ENCODE peak calls at places on chromosomes 1 and 21, in ten cellular contexts. O is brain microvascular endothelial cell, A is AG09309, N is SK-N-SH, G is left ventricle myocardium inferior, B is right atrium auricular region, Q is tibial artery, W is BJ, V is heart left ventricle, L is HFF-Myc. S is an unnamed sample.

GRCh38 chr1:54583868-54584267 is 35.8 kb downstream of the ACOT11 start:
- DNase-seq in O (no peak), A (no peak), N (no peak), G (no peak), B (no peak), Q (no peak), W (no peak), V (no peak), L (no peak), S (no peak)

GRCh38 chr1:182198006-182198605 is 136.6 kb upstream of the ZNF648 start:
- DNase-seq in O (no peak), A (no peak), N (no peak), G (no peak), B (no peak), Q (peak), W (no peak), V (no peak), L (no peak), S (no peak)

GRCh38 chr1:162091681-162092524 is 22.4 kb downstream of the NOS1AP start:
- DNase-seq in O (no peak), A (no peak), N (no peak), G (no peak), B (no peak), Q (no peak), W (no peak), V (no peak), L (no peak), S (no peak)

GRCh38 chr1:154420172-154420571 is 15.0 kb downstream of the IL6R start:
- DNase-seq in O (peak), A (no peak), N (peak), G (peak), B (peak), Q (peak), W (peak), V (peak), L (peak), S (no peak)

GRCh38 chr1:108154323-108154722 is 45.8 kb downstream of the SLC25A24 start:
- DNase-seq in O (no peak), A (no peak), N (no peak), G (no peak), B (no peak), Q (no peak), W (no peak), V (no peak), L (no peak), S (no peak)

GRCh38 chr21:31282095-31282709 is 61.9 kb downstream of the TIAM1 start:
- DNase-seq in O (peak), A (peak), N (no peak), G (peak), B (peak), Q (no peak), W (peak), V (peak), L (peak), S (no peak)

GRCh38 chr1:244801246-244801645 is 34.2 kb upstream of the COX20 start:
- DNase-seq in O (peak), A (no peak), N (peak), G (no peak), B (no peak), Q (peak), W (no peak), V (no peak), L (no peak), S (peak)

GRCh38 chr1:41314781-41315481 is 46.3 kb upstream of the FOXO6 start:
- DNase-seq in O (peak), A (no peak), N (no peak), G (no peak), B (no peak), Q (no peak), W (no peak), V (no peak), L (no peak), S (no peak)

GRCh38 chr1:151347523-151348246 is 633 bp upstream of the RFX5 start:
- DNase-seq in O (no peak), A (no peak), N (no peak), G (no peak), B (no peak), Q (no peak), W (no peak), V (no peak), L (no peak), S (no peak)

GRCh38 chr1:169604781-169605560 is 18.7 kb upstream of the F5 start:
- DNase-seq in O (no peak), A (no peak), N (no peak), G (peak), B (no peak), Q (no peak), W (no peak), V (peak), L (no peak), S (peak)

GRCh38 chr1:93588206-93588605 is 93.4 kb downstream of the BCAR3 start:
- DNase-seq in O (peak), A (no peak), N (no peak), G (no peak), B (no peak), Q (no peak), W (no peak), V (no peak), L (no peak), S (no peak)

GRCh38 chr1:216847385-216848036 is 124.3 kb upstream of the ESRRG start:
- DNase-seq in O (no peak), A (no peak), N (peak), G (no peak), B (no peak), Q (no peak), W (peak), V (no peak), L (no peak), S (no peak)

GRCh38 chr1:4018721-4019521 is 118.8 kb upstream of the C1orf174 start:
- DNase-seq in O (no peak), A (no peak), N (no peak), G (no peak), B (peak), Q (no peak), W (no peak), V (no peak), L (no peak), S (no peak)

GRCh38 chr1:233518344-233518743 is 95.6 kb upstream of the KCNK1 start:
- DNase-seq in O (no peak), A (no peak), N (peak), G (no peak), B (no peak), Q (no peak), W (no peak), V (no peak), L (peak), S (peak)

GRCh38 chr1:226076378-226076777 is 13.9 kb downstream of the H3-3A start:
- DNase-seq in O (no peak), A (no peak), N (no peak), G (no peak), B (no peak), Q (no peak), W (no peak), V (no peak), L (no peak), S (no peak)

GRCh38 chr1:205444931-205445652 is 10.8 kb downstream of the BLACAT1 start:
- DNase-seq in O (no peak), A (no peak), N (no peak), G (no peak), B (peak), Q (peak), W (no peak), V (no peak), L (no peak), S (peak)

GRCh38 chr1:234745844-234746797 is 136.1 kb upstream of the IRF2BP2 start:
- DNase-seq in O (peak), A (no peak), N (peak), G (no peak), B (no peak), Q (no peak), W (no peak), V (no peak), L (no peak), S (no peak)

GRCh38 chr1:200436436-200436835 is 26.6 kb upstream of the ZNF281 start:
- DNase-seq in O (no peak), A (no peak), N (no peak), G (no peak), B (no peak), Q (no peak), W (no peak), V (no peak), L (no peak), S (no peak)

GRCh38 chr1:20255666-20256065 is 35.0 kb upstream of the VWA5B1 start:
- DNase-seq in O (peak), A (peak), N (no peak), G (no peak), B (no peak), Q (no peak), W (no peak), V (no peak), L (no peak), S (peak)

GRCh38 chr1:57959727-57960300 is 536.0 kb upstream of the DAB1 start:
- DNase-seq in O (no peak), A (no peak), N (peak), G (no peak), B (no peak), Q (no peak), W (no peak), V (no peak), L (no peak), S (no peak)

GRCh38 chr21:35019631-35020032 is 29.5 kb downstream of the RUNX1 start:
- DNase-seq in O (no peak), A (no peak), N (no peak), G (no peak), B (no peak), Q (no peak), W (no peak), V (no peak), L (no peak), S (no peak)

GRCh38 chr1:32742956-32743355 is 40.4 kb upstream of the SYNC start:
- DNase-seq in O (no peak), A (no peak), N (no peak), G (no peak), B (no peak), Q (no peak), W (no peak), V (no peak), L (no peak), S (no peak)

GRCh38 chr1:91777630-91778300 is 108.2 kb downstream of the TGFBR3 start:
- DNase-seq in O (no peak), A (no peak), N (no peak), G (no peak), B (no peak), Q (no peak), W (no peak), V (no peak), L (no peak), S (no peak)

GRCh38 chr1:10795305-10796021 is 983 bp downstream of the CASZ1 start:
- DNase-seq in O (no peak), A (no peak), N (peak), G (peak), B (no peak), Q (no peak), W (no peak), V (no peak), L (no peak), S (no peak)

GRCh38 chr1:117611121-117611601 is 5.3 kb downstream of the TENT5C start:
- DNase-seq in O (no peak), A (no peak), N (no peak), G (no peak), B (no peak), Q (no peak), W (no peak), V (no peak), L (no peak), S (peak)

GRCh38 chr1:28194326-28195035 is 18.0 kb upstream of the PTAFR start:
- DNase-seq in O (no peak), A (no peak), N (no peak), G (no peak), B (no peak), Q (peak), W (no peak), V (no peak), L (no peak), S (no peak)

GRCh38 chr1:90963651-90964050 is 58.2 kb downstream of the ZNF644 start:
- DNase-seq in O (peak), A (no peak), N (no peak), G (no peak), B (no peak), Q (no peak), W (no peak), V (no peak), L (no peak), S (no peak)

GRCh38 chr1:32900956-32901822 is at the start of gene TMEM54:
- DNase-seq in O (no peak), A (no peak), N (peak), G (peak), B (no peak), Q (peak), W (no peak), V (peak), L (no peak), S (no peak)

GRCh38 chr1:244067893-244068292 is 16.8 kb downstream of the ZBTB18 start:
- DNase-seq in O (no peak), A (no peak), N (no peak), G (no peak), B (no peak), Q (no peak), W (no peak), V (no peak), L (no peak), S (no peak)

GRCh38 chr1:199472025-199472424 is 555.5 kb upstream of the NR5A2 start:
- DNase-seq in O (no peak), A (no peak), N (no peak), G (no peak), B (no peak), Q (no peak), W (no peak), V (no peak), L (no peak), S (no peak)

GRCh38 chr1:7106442-7107108 is 321.3 kb downstream of the CAMTA1 start:
- DNase-seq in O (no peak), A (no peak), N (no peak), G (no peak), B (no peak), Q (no peak), W (no peak), V (no peak), L (no peak), S (no peak)

DNA sequence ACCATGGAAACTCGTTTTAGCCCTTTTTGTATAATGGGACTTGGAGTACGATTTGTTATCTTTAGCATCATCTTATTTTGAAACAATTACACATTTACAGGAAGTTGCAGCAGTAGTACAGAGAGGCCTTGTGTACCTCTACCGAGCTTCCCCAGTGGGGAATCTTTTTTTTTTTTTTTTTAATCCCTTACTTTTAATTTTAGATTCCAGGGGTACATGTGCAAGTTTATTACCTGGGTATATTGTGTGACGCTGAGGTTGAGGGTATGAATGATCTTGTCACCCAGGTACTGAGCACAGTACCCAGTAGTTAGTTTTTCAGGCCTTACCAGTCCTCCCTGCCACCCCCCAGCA is 45.9 kb downstream of the HHAT start:
- DNase-seq in O (no peak), A (no peak), N (no peak), G (no peak), B (no peak), Q (no peak), W (no peak), V (no peak), L (no peak), S (no peak)
- TF ChIP-seq CTCF in O (no peak), A (no peak), N (no peak), G (no peak), B (no peak), Q (no peak), W (no peak), V (no peak), L (no peak), S (no peak)

DNA sequence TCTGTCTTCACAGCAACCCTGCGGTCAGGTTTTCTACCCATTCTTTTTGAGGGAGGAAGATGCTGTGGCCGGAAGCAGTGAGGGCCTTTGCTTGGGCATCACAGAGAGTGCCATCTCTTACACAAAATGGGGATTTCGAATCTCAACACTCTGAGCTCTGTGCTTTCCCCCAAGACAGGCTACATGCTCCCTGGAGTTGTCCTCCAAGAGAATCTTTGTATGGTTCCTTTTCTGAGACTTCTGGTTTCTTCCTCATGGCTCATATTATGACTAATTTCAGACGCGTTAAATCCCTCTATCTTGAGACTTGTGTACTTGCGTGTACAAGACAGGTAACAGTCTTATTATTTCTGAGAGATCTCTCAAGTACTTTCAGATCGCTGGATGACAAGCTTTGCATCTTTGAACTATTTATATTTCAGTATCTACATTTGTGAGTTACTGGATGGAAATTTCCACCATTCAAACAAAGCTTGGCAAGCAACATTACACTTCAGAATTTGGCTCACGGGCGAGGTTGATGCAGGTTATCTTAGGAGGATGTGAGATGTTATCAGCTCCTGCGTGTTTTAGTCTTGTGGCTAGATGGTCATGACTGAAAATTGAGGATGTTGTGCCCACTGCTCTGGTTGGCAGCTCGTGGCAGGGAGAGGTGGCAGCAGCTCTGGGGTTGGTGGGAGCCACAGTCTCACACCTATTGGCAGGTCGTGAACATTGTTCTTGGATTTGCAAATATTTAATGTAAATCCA is 19.4 kb downstream of the ABCG1 start:
- DNase-seq in O (no peak), A (no peak), N (no peak), G (peak), B (no peak), Q (no peak), W (no peak), V (no peak), L (no peak), S (peak)
- TF ChIP-seq CTCF in O (no peak), A (no peak), N (no peak), G (no peak), B (no peak), Q (no peak), W (no peak), V (no peak), L (no peak), S (no peak)

DNA sequence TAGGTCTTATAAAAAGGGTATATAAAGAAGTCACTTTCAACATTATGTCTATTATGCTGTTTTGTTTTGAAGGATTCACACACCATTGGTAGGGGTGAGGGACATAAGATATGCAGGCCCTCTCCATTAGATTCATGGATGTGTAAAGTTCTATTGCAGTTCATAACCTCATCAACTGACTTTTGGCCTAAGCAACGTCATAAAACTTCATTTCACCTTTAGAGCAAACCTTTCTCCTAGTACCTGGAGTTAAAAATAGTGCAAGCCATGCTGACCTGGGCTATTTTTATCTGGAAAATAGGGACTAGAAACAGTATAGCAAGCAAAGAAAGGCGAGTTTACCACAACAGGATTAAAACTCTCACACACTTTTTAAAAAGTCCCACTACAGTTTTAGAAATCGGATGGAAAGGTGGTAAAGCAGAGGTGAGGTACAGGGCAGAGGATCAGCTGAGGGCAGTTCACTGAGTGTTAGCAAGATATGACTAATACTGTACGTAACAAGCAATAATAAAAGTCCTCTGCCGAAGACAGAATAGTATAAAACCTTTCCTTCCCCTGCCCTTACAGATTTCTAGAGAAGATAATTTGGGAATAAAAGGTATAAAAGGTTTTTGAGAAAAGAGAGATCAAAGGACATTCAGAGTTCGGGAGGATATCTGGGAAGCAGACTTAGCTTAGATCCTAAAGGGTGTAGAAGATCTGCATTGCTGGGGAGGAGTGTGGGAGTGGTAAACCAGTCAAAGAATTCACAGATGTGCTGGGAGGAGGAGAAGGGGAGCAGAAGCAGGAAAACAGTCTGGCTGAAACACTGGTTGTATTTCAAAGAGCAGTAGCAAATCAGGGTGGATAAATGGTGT is 14.3 kb downstream of the EGLN1 start:
- DNase-seq in O (no peak), A (no peak), N (no peak), G (no peak), B (no peak), Q (no peak), W (no peak), V (no peak), L (no peak), S (no peak)
- TF ChIP-seq CTCF in O (no peak), A (no peak), N (no peak), G (no peak), B (no peak), Q (no peak), W (no peak), V (no peak), L (no peak), S (no peak)

DNA sequence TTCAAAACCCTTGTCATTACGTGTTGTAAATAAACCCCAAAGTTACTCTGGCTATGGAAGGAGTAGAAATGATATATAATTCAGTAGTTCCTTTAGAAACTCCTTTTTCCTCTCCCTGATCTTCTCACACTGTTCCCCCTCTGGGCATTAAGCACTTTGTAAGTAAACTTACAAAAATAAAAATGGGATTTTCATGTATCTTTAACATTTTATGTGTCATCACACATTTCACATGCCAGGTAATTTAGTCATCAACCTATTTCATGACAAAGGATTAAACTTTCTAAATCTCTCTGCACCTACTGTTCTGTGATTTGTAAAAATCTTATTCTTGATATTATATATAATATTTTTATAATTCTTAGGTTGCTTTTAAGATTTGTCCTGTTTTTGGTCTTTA is 176.9 kb downstream of the NEK7 start:
- DNase-seq in O (no peak), A (no peak), N (no peak), G (no peak), B (no peak), Q (no peak), W (peak), V (no peak), L (no peak), S (no peak)
- TF ChIP-seq CTCF in O (no peak), A (no peak), N (no peak), G (no peak), B (no peak), Q (no peak), W (no peak), V (no peak), L (no peak), S (no peak)

DNA sequence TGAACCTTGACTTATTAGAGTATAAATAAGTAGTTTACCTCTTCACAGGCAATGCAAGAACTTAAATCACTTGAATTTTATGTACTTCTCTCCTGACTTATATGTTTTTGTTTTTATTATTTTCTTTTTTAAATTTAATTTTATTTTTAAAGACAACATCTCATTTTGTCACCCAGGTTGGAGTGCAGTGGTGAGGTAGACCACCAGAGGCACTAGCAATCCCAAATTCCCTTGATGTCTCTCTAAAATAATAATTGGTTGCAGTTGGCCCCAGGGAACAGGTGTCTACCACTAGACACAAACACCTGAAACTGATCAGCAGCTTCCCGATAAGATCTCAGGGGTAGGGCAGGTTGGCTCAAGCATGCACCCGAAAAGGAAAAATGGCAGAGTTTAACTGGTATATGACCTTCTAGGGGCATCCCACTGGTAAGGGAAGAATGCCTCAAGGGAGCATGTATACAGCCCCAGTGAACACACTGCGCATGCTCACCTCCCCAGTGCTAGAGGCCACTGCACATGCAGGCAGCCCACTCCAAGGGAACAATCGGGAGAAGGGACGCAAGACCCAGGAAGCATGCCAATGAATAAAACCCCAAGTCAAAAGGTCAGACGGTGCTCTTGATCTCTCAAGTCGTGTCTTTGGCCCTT is 14.6 kb downstream of the EXOC8 start:
- DNase-seq in O (no peak), A (no peak), N (no peak), G (no peak), B (peak), Q (no peak), W (no peak), V (no peak), L (no peak), S (no peak)
- TF ChIP-seq CTCF in O (peak), A (peak), N (peak), G (no peak), B (no peak), Q (no peak), W (no peak), V (no peak), L (peak), S (no peak)

GRCh38 chr1:84116558-84116957 is 27.5 kb upstream of the PRKACB start:
- DNase-seq in O (no peak), A (no peak), N (no peak), G (no peak), B (no peak), Q (no peak), W (no peak), V (no peak), L (no peak), S (no peak)
- TF ChIP-seq CTCF in O (no peak), A (no peak), N (no peak), G (no peak), B (no peak), Q (no peak), W (no peak), V (no peak), L (no peak), S (no peak)

S was measured in DND-41.